ENCODE peak calls at places on chromosome 22, in nine cellular contexts. Y, N, B, S, F, X, E, Z and L are unnamed samples.

GRCh38 chr22:21632237-21632895 is at the start of gene CCDC116:
- DNase-seq in B (no peak), N (no peak), X (no peak), F (peak), S (no peak), Y (no peak), E (no peak), Z (no peak), L (no peak)

GRCh38 chr22:43600265-43600664 is 188.5 kb downstream of the MPPED1 start:
- DNase-seq in Y (no peak), X (no peak), Z (no peak), N (no peak), F (no peak), E (no peak), S (no peak), B (no peak), L (no peak)

GRCh38 chr22:25878933-25879332 is 136.9 kb downstream of the MYO18B start:
- DNase-seq in B (no peak), E (no peak), S (no peak), X (no peak), F (no peak), N (no peak), Z (no peak), Y (no peak), L (no peak)

GRCh38 chr22:44728761-44729261 is 23.6 kb upstream of the ARHGAP8 start:
- DNase-seq in E (no peak), Y (peak), X (no peak), B (no peak), Z (no peak), N (peak), S (no peak), F (no peak), L (no peak)

GRCh38 chr22:24937114-24937513 is 9.4 kb downstream of the LHFPL7 start:
- DNase-seq in B (no peak), Z (no peak), N (no peak), Y (no peak), X (no peak), S (peak), F (no peak), E (no peak), L (no peak)

GRCh38 chr22:42680648-42681047 is 31.5 kb upstream of the CYB5R3 start:
- DNase-seq in Y (peak), X (peak), N (no peak), E (no peak), B (no peak), F (no peak), S (peak), Z (peak), L (no peak)

GRCh38 chr22:41367039-41367679 is 14.6 kb upstream of the TEF start:
- DNase-seq in N (peak), F (peak), B (no peak), S (peak), E (peak), Y (peak), Z (peak), X (peak), L (peak)

GRCh38 chr22:49322231-49322630 is 505.4 kb downstream of the BRD1 start:
- DNase-seq in Z (no peak), F (peak), S (no peak), N (no peak), B (no peak), E (no peak), Y (no peak), X (no peak), L (no peak)

GRCh38 chr22:22245935-22246525 is 1.4 kb downstream of the VPREB1 start:
- DNase-seq in E (no peak), Y (no peak), B (no peak), Z (no peak), F (no peak), X (no peak), S (no peak), N (no peak), L (no peak)

GRCh38 chr22:39522567-39523300 is 2.4 kb downstream of the ATF4 start:
- DNase-seq in N (no peak), X (peak), B (no peak), Y (peak), F (no peak), E (no peak), S (peak), Z (no peak), L (no peak)

GRCh38 chr22:45516923-45517675 is 14.4 kb downstream of the FBLN1 start:
- DNase-seq in X (peak), N (no peak), S (peak), Y (peak), F (no peak), Z (no peak), E (no peak), B (no peak), L (no peak)

GRCh38 chr22:17476838-17477237 is 86.5 kb upstream of the SLC25A18 start:
- DNase-seq in X (peak), Z (no peak), Y (no peak), N (no peak), E (no peak), B (no peak), F (no peak), S (peak), L (no peak)

GRCh38 chr22:29879738-29880137 is 3.2 kb upstream of the MTMR3 start:
- DNase-seq in N (no peak), Z (no peak), E (no peak), B (no peak), S (no peak), Y (no peak), F (peak), X (no peak), L (no peak)

GRCh38 chr22:41401781-41402648 is 20.3 kb downstream of the TEF start:
- DNase-seq in X (peak), Y (peak), B (no peak), N (peak), S (peak), E (no peak), F (no peak), Z (peak), L (no peak)

GRCh38 chr22:19691007-19691720 is 23.1 kb upstream of the SEPTIN5 start:
- DNase-seq in E (no peak), S (no peak), Z (no peak), N (no peak), B (no peak), X (no peak), F (no peak), Y (no peak), L (no peak)
- H3K4me3 ChIP-seq in E (peak), S (peak), Z (peak), N (no peak), B (peak), X (no peak), F (no peak), Y (peak), L (no peak)

GRCh38 chr22:37077802-37078448 is 26.4 kb downstream of the KCTD17 start:
- DNase-seq in N (no peak), F (peak), Y (peak), S (peak), B (no peak), X (peak), E (no peak), Z (peak), L (peak)
- H3K4me3 ChIP-seq in N (no peak), F (no peak), Y (no peak), S (no peak), B (no peak), X (no peak), E (no peak), Z (no peak), L (no peak)

DNA sequence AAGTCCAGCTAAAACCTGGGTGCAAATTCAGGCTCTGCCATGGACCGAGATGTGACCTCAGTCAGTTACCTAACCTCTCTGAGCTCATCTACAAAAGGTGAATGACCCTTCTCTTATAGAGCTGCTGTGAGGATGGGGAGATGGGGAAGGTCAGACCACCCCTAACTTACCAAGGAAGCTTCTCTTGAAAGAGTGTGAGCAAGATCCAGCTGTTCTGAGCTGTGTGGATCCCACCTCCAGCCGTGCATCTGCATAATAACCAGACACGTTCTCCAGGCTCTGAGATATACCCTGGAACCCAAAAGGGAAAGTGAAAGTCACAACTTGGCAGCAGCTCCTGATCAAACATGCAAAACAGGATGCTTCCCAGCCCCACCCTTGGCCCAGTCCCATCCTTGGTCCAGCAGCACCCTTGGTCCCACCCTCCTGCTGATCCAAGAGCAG is at the start of gene APOL3:
- DNase-seq in F (no peak), X (peak), E (no peak), B (no peak), Z (no peak), N (peak), S (peak), Y (peak), L (peak)
- H3K4me3 ChIP-seq in F (no peak), X (peak), E (peak), B (peak), Z (no peak), N (peak), S (peak), Y (peak), L (peak)

GRCh38 chr22:19565382-19565902 is 41.2 kb upstream of the CLDN5 start:
- DNase-seq in Z (no peak), X (no peak), N (no peak), F (no peak), E (no peak), Y (no peak), B (no peak), S (no peak), L (no peak)

GRCh38 chr22:19568337-19569311 is 44.4 kb upstream of the CLDN5 start:
- DNase-seq in B (no peak), Y (peak), N (no peak), Z (peak), F (no peak), S (peak), E (no peak), X (peak), L (no peak)

GRCh38 chr22:19566599-19567382 is 42.6 kb upstream of the CLDN5 start:
- DNase-seq in Y (no peak), S (no peak), B (no peak), E (no peak), N (no peak), Z (no peak), F (no peak), X (no peak), L (no peak)

GRCh38 chr22:19565921-19566598 is 41.9 kb upstream of the CLDN5 start:
- DNase-seq in N (no peak), X (no peak), E (no peak), S (no peak), Z (no peak), F (no peak), Y (no peak), B (no peak), L (no peak)

DNA sequence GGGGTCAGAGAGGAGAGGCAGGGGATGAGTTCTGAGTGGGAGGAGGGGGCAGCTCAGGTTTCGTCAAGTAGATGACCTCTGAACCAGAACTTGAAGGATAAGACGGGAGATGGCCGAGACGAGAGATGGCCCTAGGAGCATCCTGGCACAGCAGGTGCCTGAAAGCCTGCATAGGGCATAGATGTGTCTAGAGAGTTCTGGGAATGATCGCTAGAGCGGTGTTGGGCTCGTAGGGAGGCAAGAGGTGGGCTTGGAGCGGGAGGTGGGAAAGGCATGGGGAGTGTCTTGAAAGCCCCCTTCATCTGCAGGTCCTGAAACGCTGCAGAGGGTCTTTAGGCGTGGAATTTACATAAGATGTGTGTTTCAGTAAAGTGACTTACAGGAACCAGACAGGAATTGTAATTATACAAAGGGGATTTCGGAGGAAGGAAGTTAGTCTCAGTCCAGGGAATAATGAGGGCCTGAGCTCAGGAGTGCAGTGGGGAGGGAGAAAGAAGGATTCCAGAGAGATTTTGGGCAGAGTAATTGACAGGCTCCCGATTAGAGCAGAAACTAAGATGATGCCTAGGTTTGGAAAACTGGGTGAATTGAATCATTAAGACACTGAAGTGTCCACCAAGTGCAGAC is 43.3 kb upstream of the CLDN5 start:
- DNase-seq in F (no peak), Y (no peak), B (no peak), Z (no peak), S (no peak), N (no peak), X (no peak), E (no peak), L (no peak)
- H3K4me3 ChIP-seq in F (no peak), Y (no peak), B (no peak), Z (no peak), S (no peak), N (no peak), X (no peak), E (no peak), L (no peak)

DNA sequence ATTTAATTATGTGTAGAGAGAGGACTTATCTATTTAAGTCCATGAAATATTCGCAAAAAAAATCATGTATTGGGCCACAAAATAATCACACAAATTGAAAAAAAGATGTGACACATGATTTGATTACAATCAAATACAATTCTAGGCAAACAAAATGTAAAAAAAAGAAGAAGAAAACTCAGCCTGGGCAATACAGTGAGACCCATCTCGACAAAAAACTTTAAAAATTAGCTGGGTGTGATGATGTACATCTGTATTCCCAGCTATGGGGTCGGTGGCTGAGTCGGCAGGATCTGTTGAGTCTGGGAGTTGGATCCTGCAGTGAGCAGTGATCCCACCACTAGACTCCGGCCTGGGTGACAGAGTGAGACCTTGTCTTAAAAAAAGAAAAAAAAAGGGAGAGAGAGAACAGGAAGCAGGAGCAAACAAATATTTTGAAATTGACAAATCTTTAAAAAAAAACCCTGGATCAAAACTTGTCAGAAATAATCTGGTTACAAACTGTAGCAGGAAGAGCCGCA is 3.1 kb upstream of the TYMP start:
- DNase-seq in Y (no peak), X (no peak), F (no peak), E (no peak), S (no peak), Z (no peak), B (no peak), N (no peak), L (no peak)
- H3K4me3 ChIP-seq in Y (no peak), X (no peak), F (no peak), E (no peak), S (no peak), Z (no peak), B (peak), N (no peak), L (no peak)